ENCODE peak calls at places on chromosomes 16 and 17, in eight cellular contexts. One of them, this sample, is unnamed.

GRCh38 chr17:2758870-2759269 is 9.4 kb upstream of the CCDC92B start:
- DNase-seq in fibroblast of lung: no peak
- DNase-seq in foreskin keratinocyte: no peak
- DNase-seq in stimulated activated CD4-positive, alpha-beta T cell treated with anti-CD3 and anti-CD28 coated beads, Interleukin-1b, Interleukin-23, amount 100 ng/mL, for 1 hour: no peak
- DNase-seq in transverse colon: no peak
- DNase-seq in substantia nigra: no peak
- DNase-seq in Right ventricle myocardium superior: no peak
- DNase-seq in GM19239: no peak
- DNase-seq in this sample: no peak

GRCh38 chr17:45003877-45004276 is 35.8 kb upstream of the C1QL1 start:
- DNase-seq in fibroblast of lung: no peak
- DNase-seq in transverse colon: no peak
- DNase-seq in foreskin keratinocyte: no peak
- DNase-seq in Right ventricle myocardium superior: no peak
- DNase-seq in stimulated activated CD4-positive, alpha-beta T cell treated with anti-CD3 and anti-CD28 coated beads, Interleukin-1b, Interleukin-23, amount 100 ng/mL, for 1 hour: no peak
- DNase-seq in substantia nigra: no peak
- DNase-seq in GM19239: no peak
- DNase-seq in this sample: no peak

GRCh38 chr17:2694381-2695242 is 17.0 kb downstream of the CLUH start:
- DNase-seq in GM19239: peak
- DNase-seq in fibroblast of lung: no peak
- DNase-seq in substantia nigra: no peak
- DNase-seq in foreskin keratinocyte: no peak
- DNase-seq in transverse colon: peak
- DNase-seq in stimulated activated CD4-positive, alpha-beta T cell treated with anti-CD3 and anti-CD28 coated beads, Interleukin-1b, Interleukin-23, amount 100 ng/mL, for 1 hour: no peak
- DNase-seq in Right ventricle myocardium superior: peak
- DNase-seq in this sample: no peak

GRCh38 chr16:57529324-57530103 is 6.9 kb downstream of the CCDC102A start:
- DNase-seq in substantia nigra: no peak
- DNase-seq in fibroblast of lung: no peak
- DNase-seq in foreskin keratinocyte: no peak
- DNase-seq in GM19239: no peak
- DNase-seq in transverse colon: peak
- DNase-seq in stimulated activated CD4-positive, alpha-beta T cell treated with anti-CD3 and anti-CD28 coated beads, Interleukin-1b, Interleukin-23, amount 100 ng/mL, for 1 hour: no peak
- DNase-seq in Right ventricle myocardium superior: peak
- DNase-seq in this sample: no peak

GRCh38 chr17:62761884-62762283 is 46.2 kb downstream of the MARCHF10 start:
- DNase-seq in substantia nigra: no peak
- DNase-seq in Right ventricle myocardium superior: no peak
- DNase-seq in transverse colon: no peak
- DNase-seq in foreskin keratinocyte: peak
- DNase-seq in stimulated activated CD4-positive, alpha-beta T cell treated with anti-CD3 and anti-CD28 coated beads, Interleukin-1b, Interleukin-23, amount 100 ng/mL, for 1 hour: no peak
- DNase-seq in fibroblast of lung: no peak
- DNase-seq in GM19239: no peak
- DNase-seq in this sample: no peak

GRCh38 chr17:4485676-4486646 is 12.7 kb upstream of the SPNS2 start:
- DNase-seq in transverse colon: no peak
- DNase-seq in fibroblast of lung: no peak
- DNase-seq in stimulated activated CD4-positive, alpha-beta T cell treated with anti-CD3 and anti-CD28 coated beads, Interleukin-1b, Interleukin-23, amount 100 ng/mL, for 1 hour: no peak
- DNase-seq in substantia nigra: no peak
- DNase-seq in Right ventricle myocardium superior: no peak
- DNase-seq in foreskin keratinocyte: no peak
- DNase-seq in GM19239: no peak
- DNase-seq in this sample: no peak

GRCh38 chr17:81821603-81822311 is 11.3 kb downstream of the MCRIP1 start:
- DNase-seq in GM19239: no peak
- DNase-seq in substantia nigra: peak
- DNase-seq in Right ventricle myocardium superior: peak
- DNase-seq in foreskin keratinocyte: peak
- DNase-seq in transverse colon: peak
- DNase-seq in stimulated activated CD4-positive, alpha-beta T cell treated with anti-CD3 and anti-CD28 coated beads, Interleukin-1b, Interleukin-23, amount 100 ng/mL, for 1 hour: no peak
- DNase-seq in fibroblast of lung: peak
- DNase-seq in this sample: peak

GRCh38 chr17:68320311-68320865 is 29.1 kb downstream of the ARSG start:
- DNase-seq in transverse colon: no peak
- DNase-seq in substantia nigra: no peak
- DNase-seq in GM19239: no peak
- DNase-seq in fibroblast of lung: no peak
- DNase-seq in Right ventricle myocardium superior: no peak
- DNase-seq in stimulated activated CD4-positive, alpha-beta T cell treated with anti-CD3 and anti-CD28 coated beads, Interleukin-1b, Interleukin-23, amount 100 ng/mL, for 1 hour: no peak
- DNase-seq in foreskin keratinocyte: peak
- DNase-seq in this sample: no peak

GRCh38 chr16:9033125-9033830 is 58.2 kb upstream of the HAPSTR1 start:
- DNase-seq in foreskin keratinocyte: no peak
- DNase-seq in GM19239: no peak
- DNase-seq in fibroblast of lung: peak
- DNase-seq in Right ventricle myocardium superior: no peak
- DNase-seq in transverse colon: peak
- DNase-seq in substantia nigra: peak
- DNase-seq in stimulated activated CD4-positive, alpha-beta T cell treated with anti-CD3 and anti-CD28 coated beads, Interleukin-1b, Interleukin-23, amount 100 ng/mL, for 1 hour: no peak
- DNase-seq in this sample: peak